ENCODE peak calls at places on chromosome 12, in five cellular contexts. B is neural progenitor cell, K is tibial nerve, L is cardiac muscle cell, O is fibroblast of villous mesenchyme. I is an unnamed sample.

GRCh38 chr12:56954057-56954577 is 3.3 kb downstream of the RDH16 start:
- DNase-seq in K (no peak), L (no peak), O (no peak), B (no peak), I (no peak)

GRCh38 chr12:118307069-118307954 is 65.4 kb downstream of the TAOK3 start:
- DNase-seq in O (peak), L (peak), K (no peak), B (no peak), I (peak)

GRCh38 chr12:89706551-89707348 is 1.9 kb downstream of the ATP2B1 start:
- DNase-seq in O (peak), L (peak), K (no peak), B (peak), I (peak)

GRCh38 chr12:53425515-53426150 is 2.0 kb downstream of the AMHR2 start:
- DNase-seq in B (no peak), K (no peak), L (peak), O (no peak), I (no peak)

GRCh38 chr12:40996091-40996490 is 192.0 kb upstream of the PDZRN4 start:
- DNase-seq in K (no peak), B (no peak), O (no peak), L (no peak), I (no peak)

GRCh38 chr12:8644345-8645248 is 18.0 kb downstream of the MFAP5 start:
- DNase-seq in B (no peak), L (peak), O (no peak), K (no peak), I (no peak)

GRCh38 chr12:78865297-78865955 is 852 bp downstream of the SYT1 start:
- DNase-seq in K (no peak), O (no peak), L (no peak), B (peak), I (no peak)

GRCh38 chr12:60182354-60182753 is 586.5 kb downstream of the SLC16A7 start:
- DNase-seq in K (no peak), L (no peak), O (no peak), B (no peak), I (no peak)

GRCh38 chr12:52781399-52782082 is 4.4 kb upstream of the KRT76 start:
- DNase-seq in O (no peak), L (no peak), B (no peak), K (no peak), I (no peak)

GRCh38 chr12:116924558-116925453 is 14.1 kb downstream of the FBXW8 start:
- DNase-seq in K (no peak), B (no peak), L (peak), O (peak), I (peak)

GRCh38 chr12:65292241-65292640 is 13.8 kb downstream of the MSRB3 start:
- DNase-seq in K (no peak), O (no peak), B (no peak), L (no peak), I (no peak)

GRCh38 chr12:68113644-68114043 is 45.9 kb downstream of the IFNG start:
- DNase-seq in O (no peak), B (peak), K (no peak), L (no peak), I (no peak)

GRCh38 chr12:82981150-82981549 is 294.4 kb downstream of the TMTC2 start:
- DNase-seq in L (peak), O (no peak), K (no peak), B (no peak), I (peak)

GRCh38 chr12:79455314-79455713 is 235.4 kb downstream of the PAWR start:
- DNase-seq in K (no peak), B (no peak), L (peak), O (peak), I (no peak)

GRCh38 chr12:7092229-7092985 is at the start of gene C1R:
- DNase-seq in K (peak), L (peak), B (peak), O (peak), I (peak)

GRCh38 chr12:7092986-7093460 is 778 bp upstream of the C1R start:
- DNase-seq in B (no peak), O (no peak), K (no peak), L (no peak), I (no peak)

GRCh38 chr12:7090222-7090998 is 1.8 kb downstream of the C1R start:
- DNase-seq in B (peak), L (peak), O (peak), K (no peak), I (no peak)

GRCh38 chr12:7091171-7091570 is 1.1 kb downstream of the C1R start:
- DNase-seq in L (no peak), O (no peak), B (no peak), K (no peak), I (no peak)

GRCh38 chr12:7091660-7092228 is 501 bp downstream of the C1R start:
- DNase-seq in K (no peak), O (peak), B (no peak), L (peak), I (no peak)
- H3K4me3 ChIP-seq in K (peak), O (peak), B (no peak), L (no peak), I (peak)

GRCh38 chr12:115598827-115599226 is 678.7 kb downstream of the MED13L start:
- DNase-seq in B (peak), K (no peak), O (peak), L (peak), I (no peak)

GRCh38 chr12:115597157-115597712 is 680.3 kb downstream of the MED13L start:
- DNase-seq in O (peak), K (no peak), L (peak), B (no peak), I (no peak)

GRCh38 chr12:115599251-115599811 is 678.2 kb downstream of the MED13L start:
- DNase-seq in O (no peak), K (no peak), L (peak), B (peak), I (no peak)
- H3K4me3 ChIP-seq in O (no peak), K (no peak), L (no peak), B (no peak), I (no peak)

GRCh38 chr12:11154400-11154925 is 16.5 kb upstream of the SMIM10L1 start:
- DNase-seq in B (no peak), O (no peak), K (no peak), L (no peak), I (no peak)
- H3K4me3 ChIP-seq in B (no peak), O (no peak), K (no peak), L (no peak), I (no peak)

GRCh38 chr12:32519047-32519446 is 119.7 kb downstream of the FGD4 start:
- DNase-seq in O (no peak), L (no peak), K (no peak), B (no peak), I (no peak)

GRCh38 chr12:32517966-32518365 is 118.6 kb downstream of the FGD4 start:
- DNase-seq in B (no peak), L (no peak), K (no peak), O (no peak), I (no peak)

DNA sequence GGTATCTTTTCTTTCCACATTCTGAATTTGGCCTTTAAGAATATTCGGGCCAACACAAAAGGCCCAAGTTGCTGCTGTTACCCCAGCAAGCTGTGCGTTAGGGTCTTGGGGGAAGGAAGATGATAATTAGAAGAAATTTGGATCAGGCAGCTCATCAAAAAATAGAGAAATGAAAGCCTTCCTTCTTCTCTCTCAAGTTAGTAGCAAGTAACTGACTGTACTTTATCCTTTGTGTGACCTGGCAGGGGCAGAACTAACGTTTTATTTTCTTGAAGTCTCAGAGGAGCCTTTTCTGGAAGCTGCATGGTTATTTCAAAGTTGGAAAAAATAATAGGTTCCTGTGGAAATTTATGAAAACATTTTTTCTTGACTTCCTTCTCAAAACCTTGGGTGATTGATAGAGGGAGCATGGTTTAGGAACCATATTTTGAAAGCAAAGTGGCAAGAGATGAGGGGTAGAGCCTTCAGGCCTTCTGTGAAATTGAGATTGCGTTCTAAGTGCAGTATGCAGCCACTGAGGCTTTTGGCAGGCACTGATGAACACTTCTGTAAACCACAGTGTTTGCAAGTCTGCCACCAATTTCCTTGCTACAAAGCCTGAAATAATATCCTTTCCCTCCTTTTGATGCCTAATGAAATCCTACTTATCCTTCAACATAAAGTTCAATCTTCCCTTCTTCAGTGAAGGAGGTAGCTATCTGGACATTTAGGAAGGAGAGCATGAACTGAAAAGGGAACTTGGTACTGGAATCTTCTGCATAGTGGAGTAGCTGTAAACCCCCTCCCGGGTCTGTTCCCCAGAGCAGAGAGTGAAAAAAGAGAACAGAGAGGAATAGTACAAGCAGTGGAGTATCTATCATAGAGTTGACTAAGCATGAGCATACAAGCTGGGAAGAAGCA is 123.2 kb downstream of the FGD4 start:
- DNase-seq in B (no peak), O (no peak), K (no peak), L (peak), I (no peak)
- H3K4me3 ChIP-seq in B (no peak), O (no peak), K (no peak), L (no peak), I (no peak)

GRCh38 chr12:466762-467161 is 7.0 kb downstream of the B4GALNT3 start:
- DNase-seq in K (no peak), O (no peak), L (no peak), B (no peak), I (no peak)

GRCh38 chr12:466039-466438 is 6.3 kb downstream of the B4GALNT3 start:
- DNase-seq in O (no peak), K (no peak), B (no peak), L (no peak), I (no peak)

GRCh38 chr12:467591-467990 is 7.9 kb downstream of the B4GALNT3 start:
- DNase-seq in B (no peak), K (no peak), O (peak), L (no peak), I (no peak)

GRCh38 chr12:470133-470532 is 10.4 kb downstream of the B4GALNT3 start:
- DNase-seq in L (no peak), K (no peak), B (peak), O (no peak), I (no peak)

DNA sequence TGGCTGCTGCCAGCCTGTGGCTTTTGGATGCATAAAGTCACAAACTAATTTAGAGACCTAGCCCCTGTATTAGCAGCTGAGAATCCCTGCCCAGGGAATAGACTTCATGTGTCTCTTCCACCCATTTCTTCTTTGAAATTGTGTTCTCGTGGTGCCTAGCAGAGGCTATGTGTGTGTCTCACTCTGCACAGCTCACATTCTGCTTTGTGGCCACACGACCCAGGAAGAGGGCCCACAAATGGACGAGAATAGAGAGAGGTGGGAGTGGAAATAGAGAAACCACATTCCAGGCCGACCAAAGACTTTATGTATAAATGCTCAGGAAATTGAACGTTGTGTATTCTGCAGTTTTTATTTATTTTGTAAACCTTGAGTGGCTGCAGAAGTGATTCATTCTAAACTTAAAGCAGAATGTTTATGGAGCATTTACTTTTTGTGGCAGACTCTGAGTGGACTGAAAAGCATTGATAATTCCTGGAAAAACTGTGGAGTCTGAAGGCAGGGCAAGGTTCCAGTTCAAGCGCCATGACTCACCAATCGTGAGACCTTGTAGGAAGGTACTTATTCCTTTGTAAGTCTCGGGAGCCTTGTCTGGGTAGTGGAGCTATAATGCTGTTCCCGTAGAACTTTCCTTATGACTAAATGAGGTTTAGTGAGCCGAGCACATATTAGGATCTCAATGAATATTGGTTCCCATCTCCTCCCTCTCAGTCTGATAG is 9.1 kb downstream of the B4GALNT3 start:
- DNase-seq in O (no peak), B (no peak), L (no peak), K (no peak), I (peak)
- H3K4me3 ChIP-seq in O (no peak), B (no peak), L (no peak), K (no peak), I (no peak)

GRCh38 chr12:92506891-92507290 is 195.9 kb upstream of the PLEKHG7 start:
- DNase-seq in B (no peak), K (no peak), O (no peak), L (no peak), I (no peak)

GRCh38 chr12:92503977-92504966 is 198.5 kb upstream of the PLEKHG7 start:
- DNase-seq in B (peak), K (peak), L (no peak), O (no peak), I (no peak)

GRCh38 chr12:92503029-92503931 is 199.5 kb upstream of the PLEKHG7 start:
- DNase-seq in O (peak), B (no peak), K (no peak), L (peak), I (no peak)

GRCh38 chr12:92506460-92506859 is 196.3 kb upstream of the PLEKHG7 start:
- DNase-seq in B (no peak), O (peak), K (no peak), L (no peak), I (peak)

GRCh38 chr12:92505373-92506340 is 197.1 kb upstream of the PLEKHG7 start:
- DNase-seq in O (peak), B (peak), K (peak), L (peak), I (peak)
- H3K4me3 ChIP-seq in O (peak), B (no peak), K (peak), L (no peak), I (no peak)

GRCh38 chr12:54497883-54498282 is 331 bp downstream of the NCKAP1L start:
- DNase-seq in B (no peak), K (no peak), O (no peak), L (no peak), I (no peak)
- H3K4me3 ChIP-seq in B (no peak), K (peak), O (no peak), L (no peak), I (no peak)

I was measured in endothelial cell of umbilical vein.